ENCODE peak calls at places on chromosomes 6 and 20, in eight cellular contexts. L is pancreas; E is astrocyte of the cerebellum; U is CD8-positive, alpha-beta T cell; Y is GM12864; R is fibroblast of mammary gland; X is cardiac muscle cell; Q is ovary. C is an unnamed sample.
A peak's percentile ranks its signal among the peaks of the same experiment; 100 is the strongest.

GRCh38 chr6:10256113-10256690 is 158.7 kb downstream of the TFAP2A start:
- DNase-seq in L (no peak), E (no peak), U (no peak), Y (no peak), R (no peak), X (no peak), Q (no peak), C (peak; percentile 6)

GRCh38 chr6:13398421-13398994 is 70.2 kb upstream of the TBC1D7 start:
- DNase-seq in L (no peak), E (no peak), U (no peak), Y (no peak), R (no peak), X (no peak), Q (no peak), C (no peak)

GRCh38 chr6:118748311-118749062 is 97.1 kb upstream of the CEP85L start:
- DNase-seq in L (peak; percentile 48), E (peak; percentile 52), U (no peak), Y (no peak), R (peak; percentile 65), X (peak; percentile 38), Q (peak; percentile 68), C (no peak)

GRCh38 chr6:90413867-90414266 is 117.2 kb upstream of the BACH2 start:
- DNase-seq in L (no peak), E (no peak), U (peak; percentile 82), Y (no peak), R (peak; percentile 10), X (peak; percentile 37), Q (peak; percentile 68), C (no peak)

GRCh38 chr6:74018825-74019224 is 322.8 kb downstream of the CD109 start:
- DNase-seq in L (no peak), E (no peak), U (no peak), Y (no peak), R (no peak), X (no peak), Q (no peak), C (peak; percentile 19)

GRCh38 chr6:33927551-33927950 is 123.7 kb upstream of the MLN start:
- DNase-seq in L (no peak), E (no peak), U (no peak), Y (no peak), R (peak; percentile 87), X (peak; percentile 30), Q (no peak), C (no peak)

GRCh38 chr6:170122676-170123075 is 168.2 kb downstream of the DLL1 start:
- DNase-seq in L (no peak), E (no peak), U (no peak), Y (no peak), R (peak; percentile 10), X (peak; percentile 14), Q (no peak), C (no peak)

GRCh38 chr6:25900843-25901242 is 26.8 kb upstream of the SLC17A3 start:
- DNase-seq in L (no peak), E (no peak), U (no peak), Y (no peak), R (no peak), X (no peak), Q (no peak), C (no peak)

GRCh38 chr20:60512436-60512835 is 554.2 kb downstream of the CDH26 start:
- DNase-seq in L (no peak), E (peak; percentile 20), U (no peak), Y (no peak), R (peak; percentile 59), X (peak; percentile 10), Q (no peak), C (peak; percentile 37)

GRCh38 chr6:7726416-7727149 is 684 bp downstream of the BMP6 start:
- DNase-seq in L (peak; percentile 11), E (no peak), U (no peak), Y (no peak), R (no peak), X (peak; percentile 7), Q (peak; percentile 45), C (peak; percentile 24)

GRCh38 chr20:23232679-23233308 is 117.8 kb upstream of the NXT1 start:
- DNase-seq in L (no peak), E (no peak), U (no peak), Y (no peak), R (no peak), X (no peak), Q (no peak), C (no peak)

GRCh38 chr6:13519839-13520238 is 32.4 kb upstream of the GFOD1 start:
- DNase-seq in L (no peak), E (no peak), U (no peak), Y (no peak), R (no peak), X (no peak), Q (no peak), C (no peak)

GRCh38 chr6:169571123-169571962 is 130.5 kb downstream of the WDR27 start:
- DNase-seq in L (no peak), E (no peak), U (no peak), Y (no peak), R (peak; percentile 33), X (peak; percentile 37), Q (no peak), C (peak; percentile 42)

GRCh38 chr6:52557389-52558265 is 19.2 kb downstream of the TRAM2 start:
- DNase-seq in L (no peak), E (no peak), U (no peak), Y (no peak), R (no peak), X (peak; percentile 58), Q (no peak), C (no peak)

GRCh38 chr6:89828988-89829590 is 591 bp upstream of the CASP8AP2 start:
- DNase-seq in L (peak; percentile 13), E (no peak), U (no peak), Y (no peak), R (peak; percentile 18), X (no peak), Q (no peak), C (no peak)

GRCh38 chr20:32629813-32630212 is 43.9 kb downstream of the C20orf203 start:
- DNase-seq in L (no peak), E (no peak), U (no peak), Y (no peak), R (no peak), X (no peak), Q (no peak), C (no peak)

GRCh38 chr20:3420211-3420707 is 12.8 kb upstream of the DNAAF9 start:
- DNase-seq in L (no peak), E (no peak), U (peak; percentile 41), Y (peak; percentile 73), R (peak; percentile 93), X (peak; percentile 88), Q (no peak), C (peak; percentile 96)

GRCh38 chr6:130872250-130873095 is 45.3 kb downstream of the SMLR1 start:
- DNase-seq in L (peak; percentile 51), E (peak; percentile 13), U (peak; percentile 62), Y (peak; percentile 15), R (peak; percentile 56), X (peak; percentile 66), Q (peak; percentile 83), C (peak; percentile 68)

GRCh38 chr6:136412410-136412809 is 122.8 kb upstream of the BCLAF1 start:
- DNase-seq in L (no peak), E (no peak), U (no peak), Y (no peak), R (no peak), X (no peak), Q (no peak), C (no peak)

DNA sequence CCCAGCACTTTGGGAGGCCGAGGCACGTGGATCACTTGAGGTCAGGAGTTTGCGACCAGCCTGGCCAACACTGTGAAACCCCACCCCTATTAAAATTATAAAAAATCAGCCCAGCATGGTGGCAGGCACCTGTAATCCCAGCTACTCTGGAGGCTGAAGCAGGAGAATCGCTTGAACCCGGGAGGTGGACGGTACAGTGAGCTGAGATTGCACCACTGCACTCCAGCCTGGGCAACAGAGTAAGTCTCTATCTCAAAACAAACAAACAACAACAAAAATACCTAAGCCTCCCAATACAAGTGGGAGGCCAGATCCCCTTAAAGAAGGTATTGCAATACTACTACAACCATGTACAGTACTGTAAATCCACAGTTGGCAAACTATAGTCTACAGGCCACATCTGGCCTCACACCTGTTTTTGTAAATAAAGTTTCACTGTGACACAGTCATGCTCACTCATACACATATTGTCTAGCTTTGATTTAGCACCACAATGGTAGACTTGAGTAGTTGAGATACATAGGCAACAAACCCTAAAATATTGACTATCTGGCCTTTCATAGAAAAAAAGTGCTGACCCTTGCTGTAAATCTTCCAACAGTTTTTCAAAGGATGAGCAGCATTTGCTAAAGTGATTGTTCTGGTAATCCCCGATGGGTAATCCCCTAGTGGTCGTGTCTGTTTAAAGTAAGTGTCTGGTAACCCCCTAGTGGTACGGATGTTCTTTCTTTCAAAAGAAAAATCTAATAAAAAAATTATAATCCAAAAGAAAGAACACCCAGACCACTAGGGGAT is 202.0 kb downstream of the RNGTT start:
- DNase-seq in L (no peak), E (no peak), U (no peak), Y (peak; percentile 63), R (no peak), X (no peak), Q (no peak), C (no peak)
- TF ChIP-seq CTCF in L (no peak), E (no peak), U (no peak), Y (peak; percentile 48), R (no peak), X (no peak), Q (no peak), C (no peak)

GRCh38 chr20:44173116-44173515 is 13.9 kb downstream of the JPH2 start:
- DNase-seq in L (no peak), E (no peak), U (no peak), Y (no peak), R (no peak), X (no peak), Q (no peak), C (no peak)

GRCh38 chr20:44174996-44175766 is 11.8 kb downstream of the JPH2 start:
- DNase-seq in L (no peak), E (no peak), U (no peak), Y (no peak), R (no peak), X (no peak), Q (no peak), C (no peak)

GRCh38 chr20:44173846-44174245 is 13.1 kb downstream of the JPH2 start:
- DNase-seq in L (no peak), E (no peak), U (no peak), Y (no peak), R (no peak), X (no peak), Q (no peak), C (no peak)

GRCh38 chr20:44180814-44181213 is 6.2 kb downstream of the JPH2 start:
- DNase-seq in L (no peak), E (no peak), U (no peak), Y (no peak), R (no peak), X (peak; percentile 44), Q (no peak), C (no peak)

GRCh38 chr20:44176833-44177533 is 10.0 kb downstream of the JPH2 start:
- DNase-seq in L (no peak), E (no peak), U (no peak), Y (no peak), R (no peak), X (no peak), Q (no peak), C (no peak)
- H3K4me3 ChIP-seq in L (no peak overlapping the region), E (no peak overlapping the region), U (no peak overlapping the region), Y (no peak overlapping the region), R (no peak overlapping the region), X (no peak overlapping the region), Q (no peak overlapping the region), C (no peak overlapping the region)

GRCh38 chr6:30481213-30481964 is 7.9 kb upstream of the HLA-E start:
- DNase-seq in L (no peak), E (no peak), U (no peak), Y (no peak), R (no peak), X (no peak), Q (no peak), C (no peak)
- TF ChIP-seq CTCF in L (no peak), E (peak; percentile 6), U (no peak), Y (no peak), R (no peak), X (no peak), Q (no peak), C (no peak)

GRCh38 chr6:148538251-148539190 is 195.9 kb downstream of the SASH1 start:
- DNase-seq in L (no peak), E (peak; percentile 77), U (no peak), Y (no peak), R (peak; percentile 67), X (peak; percentile 47), Q (no peak), C (peak; percentile 69)
- H3K4me3 ChIP-seq in L (no peak overlapping the region), E (no peak overlapping the region), U (no peak overlapping the region), Y (no peak overlapping the region), R (no peak overlapping the region), X (no peak overlapping the region), Q (peak overlapping the region; percentile 12), C (no peak overlapping the region)

C was measured in cardiac fibroblast.